ENCODE peak calls at places on chromosomes 12 and 14, in seven cellular contexts. P is BJ; M is dorsolateral prefrontal cortex; E is stimulated activated CD4-positive, alpha-beta T cell treated with anti-CD3 and anti-CD28 coated beads, TNF-alpha, amount 100 ng/mL, for 48 hours; S is GM23248; U is Jurkat, Clone E6-1; R is stimulated activated CD8-positive, alpha-beta memory T cell treated with anti-CD3 and anti-CD28 coated beads, Interleukin-15, amount 100 ng/mL, for 48 hours. O is an unnamed sample.

GRCh38 chr14:63091394-63091996 is 46.2 kb upstream of the KCNH5 start:
- DNase-seq in P (no peak), E (no peak), M (no peak), R (no peak), S (no peak), U (no peak), O (no peak)

GRCh38 chr12:46214668-46215429 is 54.0 kb downstream of the SLC38A1 start:
- DNase-seq in M (no peak), P (no peak), U (peak), S (no peak), E (peak), R (peak), O (no peak)

GRCh38 chr12:85244561-85244960 is 35.5 kb upstream of the ALX1 start:
- DNase-seq in E (no peak), R (no peak), M (no peak), S (no peak), P (no peak), U (no peak), O (no peak)

GRCh38 chr14:77195766-77196165 is 14.2 kb downstream of the TMEM63C start:
- DNase-seq in U (no peak), S (no peak), E (no peak), M (no peak), R (no peak), P (no peak), O (no peak)

GRCh38 chr12:92739099-92739498 is 36.3 kb downstream of the PLEKHG7 start:
- DNase-seq in M (no peak), E (no peak), S (peak), U (no peak), P (no peak), R (no peak), O (no peak)

GRCh38 chr12:89707623-89707991 is 1.0 kb downstream of the ATP2B1 start:
- DNase-seq in E (no peak), R (no peak), M (peak), P (no peak), S (peak), U (no peak), O (no peak)

GRCh38 chr14:22333408-22334274 is 255.4 kb downstream of the DAD1 start:
- DNase-seq in R (no peak), E (no peak), S (peak), M (no peak), U (no peak), P (peak), O (peak)

GRCh38 chr12:127381043-127381668 is 885.8 kb upstream of the TMEM132C start:
- DNase-seq in U (peak), S (peak), M (peak), R (peak), E (peak), P (no peak), O (peak)

GRCh38 chr12:9651265-9651729 is 18.2 kb upstream of the CLEC2D start:
- DNase-seq in S (peak), R (peak), U (peak), E (peak), P (peak), M (no peak), O (no peak)

GRCh38 chr12:131909596-131910219 is 15.3 kb downstream of the ULK1 start:
- DNase-seq in U (no peak), S (no peak), E (no peak), P (no peak), M (no peak), R (no peak), O (no peak)

O was measured in NCI-H2227 treated with DMSO at 0.1 percent for 48 hours.